ENCODE peak calls at places on chromosomes 5 and 9, in six cellular contexts. V is fibroblast of lung, I is GM23248, Y is tibial artery, N is heart left ventricle, F is A673. H is an unnamed sample. For H3K4me1, the result is how much of the 10 kb centered on the place peaks cover.

GRCh38 chr9:2427016-2427891 is 194.3 kb upstream of the VLDLR start:
- DNase-seq in V (no peak), I (peak), Y (no peak), N (no peak), F (no peak), H (peak)

GRCh38 chr5:40227927-40228326 is 451.8 kb upstream of the PTGER4 start:
- DNase-seq in V (no peak), I (no peak), Y (no peak), N (no peak), F (no peak), H (no peak)

GRCh38 chr5:74546796-74547195 is 93.7 kb downstream of the ENC1 start:
- DNase-seq in V (no peak), I (peak), Y (no peak), N (no peak), F (no peak), H (no peak)

GRCh38 chr5:122137702-122138101 is 8.4 kb downstream of the ZNF474 start:
- DNase-seq in V (no peak), I (no peak), Y (no peak), N (no peak), F (no peak), H (no peak)

GRCh38 chr5:137345396-137345795 is 153.7 kb downstream of the SPOCK1 start:
- DNase-seq in V (no peak), I (no peak), Y (no peak), N (no peak), F (no peak), H (no peak)

GRCh38 chr5:88634014-88634413 is 249.0 kb downstream of the MEF2C start:
- DNase-seq in V (no peak), I (no peak), Y (no peak), N (no peak), F (no peak), H (no peak)

GRCh38 chr5:172422255-172422654 is 32.1 kb downstream of the SH3PXD2B start:
- DNase-seq in V (no peak), I (no peak), Y (peak), N (no peak), F (no peak), H (no peak)

GRCh38 chr9:82934949-82935348 is 128.0 kb downstream of the RASEF start:
- DNase-seq in V (peak), I (peak), Y (no peak), N (no peak), F (no peak), H (no peak)

GRCh38 chr5:76403963-76404693 is 1.0 kb downstream of the IQGAP2 start:
- DNase-seq in V (no peak), I (peak), Y (no peak), N (peak), F (peak), H (peak)

GRCh38 chr9:89494199-89494598 is 3.7 kb downstream of the SEMA4D start:
- DNase-seq in V (no peak), I (no peak), Y (no peak), N (no peak), F (no peak), H (no peak)
- H3K4me1 ChIP-seq in V (under half), I (under half), Y (under half), N (under half), F (under half), H (under half)

GRCh38 chr9:113588242-113588810 is 124.8 kb downstream of the RGS3 start:
- DNase-seq in V (no peak), I (no peak), Y (no peak), N (no peak), F (no peak), H (no peak)
- H3K4me1 ChIP-seq in V (under half), I (under half), Y (under half), N (half or more), F (under half), H (half or more)

GRCh38 chr9:5442400-5443011 is 4.8 kb upstream of the PLGRKT start:
- DNase-seq in V (peak), I (peak), Y (no peak), N (no peak), F (peak), H (no peak)

GRCh38 chr9:5441043-5441442 is 3.3 kb upstream of the PLGRKT start:
- DNase-seq in V (peak), I (peak), Y (no peak), N (no peak), F (no peak), H (no peak)

GRCh38 chr9:5446451-5447236 is 3.7 kb upstream of the CD274 start:
- DNase-seq in V (no peak), I (peak), Y (no peak), N (no peak), F (no peak), H (no peak)

GRCh38 chr9:5440426-5440825 is 2.7 kb upstream of the PLGRKT start:
- DNase-seq in V (no peak), I (no peak), Y (no peak), N (no peak), F (no peak), H (no peak)

DNA sequence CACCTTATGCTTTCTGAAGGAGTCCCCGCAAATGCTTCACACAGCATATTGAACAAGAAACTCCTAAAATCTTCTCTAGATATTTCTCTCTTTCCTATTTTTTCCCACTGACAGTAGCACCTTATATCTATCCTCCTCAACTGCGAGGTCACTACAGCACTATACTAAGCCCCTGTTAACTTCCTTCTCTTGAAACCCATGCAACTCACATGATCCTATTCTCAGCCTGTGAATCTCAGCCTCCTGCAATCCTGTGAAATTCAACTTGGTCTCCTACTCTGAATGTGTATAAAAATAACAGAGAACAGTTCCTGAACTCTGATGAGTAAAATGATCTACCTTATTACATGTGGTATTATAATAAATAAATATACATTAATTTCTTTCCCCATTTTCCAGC is 6.1 kb upstream of the PLGRKT start:
- DNase-seq in V (no peak), I (no peak), Y (no peak), N (no peak), F (no peak), H (no peak)
- H3K4me1 ChIP-seq in V (under half), I (under half), Y (under half), N (under half), F (under half), H (under half)

GRCh38 chr9:94948567-94949235 is 222.2 kb downstream of the AOPEP start:
- DNase-seq in V (no peak), I (peak), Y (no peak), N (no peak), F (no peak), H (no peak)

GRCh38 chr9:94949330-94949729 is 222.8 kb downstream of the AOPEP start:
- DNase-seq in V (no peak), I (no peak), Y (no peak), N (no peak), F (peak), H (no peak)

GRCh38 chr9:94944623-94945022 is 218.1 kb downstream of the AOPEP start:
- DNase-seq in V (peak), I (peak), Y (no peak), N (no peak), F (no peak), H (no peak)

GRCh38 chr9:94946256-94946655 is 219.8 kb downstream of the AOPEP start:
- DNase-seq in V (no peak), I (no peak), Y (no peak), N (no peak), F (no peak), H (no peak)

DNA sequence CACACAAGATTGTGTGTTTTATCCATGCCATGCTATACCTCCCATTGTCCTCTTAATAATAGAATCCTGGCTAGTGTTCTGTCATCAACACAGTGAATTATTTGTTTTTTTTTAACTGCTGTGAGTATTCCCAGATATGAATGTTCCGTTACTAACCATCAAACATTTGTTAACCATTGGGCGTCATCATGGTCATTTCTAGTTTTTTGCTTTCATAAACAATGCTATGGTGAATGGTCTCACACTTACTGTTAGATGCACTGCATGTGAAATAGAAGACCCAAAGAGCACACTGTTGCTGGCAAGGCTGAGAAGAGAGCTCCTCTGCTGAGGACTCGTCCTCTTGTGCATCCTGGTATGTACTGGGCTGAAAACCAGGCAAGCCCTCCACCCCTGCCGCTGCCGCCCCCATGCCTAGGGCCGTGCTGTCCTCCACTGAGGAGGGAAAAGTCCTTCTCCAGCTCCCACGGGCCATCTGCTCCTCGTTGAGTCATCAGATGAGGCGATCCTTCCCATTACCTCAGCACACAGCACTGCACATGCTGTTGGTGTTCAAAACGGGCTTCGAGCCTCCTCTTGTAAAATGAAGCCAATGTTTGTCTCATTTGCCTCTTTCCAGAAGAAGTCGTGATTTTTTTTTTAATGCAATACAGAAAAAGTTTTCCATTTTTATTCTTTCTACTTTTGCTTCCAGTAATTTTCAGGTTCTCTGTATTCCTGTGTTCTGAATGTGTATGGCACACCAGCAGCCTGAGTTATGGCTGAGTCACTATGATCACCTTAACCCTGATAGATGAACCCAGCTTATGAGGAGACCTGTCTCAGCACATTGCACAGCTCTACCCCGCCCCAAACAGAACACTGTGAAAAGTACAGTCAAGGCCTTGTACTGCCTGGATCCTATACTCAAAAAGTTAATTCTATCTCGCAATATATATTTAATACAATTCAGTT is 219.0 kb downstream of the AOPEP start:
- DNase-seq in V (peak), I (peak), Y (peak), N (peak), F (peak), H (no peak)
- H3K4me1 ChIP-seq in V (under half), I (half or more), Y (under half), N (under half), F (under half), H (half or more)